ENCODE peak calls at places on chromosomes 2 and 18, in four cellular contexts. T is neural progenitor cell, F is heart right ventricle, D is hepatic stellate cell. P is an unnamed sample.

GRCh38 chr2:27407798-27408491 is 1.4 kb downstream of the PPM1G start:
- DNase-seq in T (peak), F (no peak), D (peak), P (no peak)

GRCh38 chr2:197711576-197711975 is 6.4 kb downstream of the MARS2 start:
- DNase-seq in T (no peak), F (no peak), D (no peak), P (no peak)

GRCh38 chr2:151363709-151364108 is 6.3 kb downstream of the TNFAIP6 start:
- DNase-seq in T (peak), F (no peak), D (no peak), P (peak)

GRCh38 chr2:138712212-138712979 is 67.8 kb downstream of the NXPH2 start:
- DNase-seq in T (no peak), F (no peak), D (no peak), P (peak)

GRCh38 chr2:170714156-170715061 is 728 bp upstream of the SP5 start:
- DNase-seq in T (peak), F (peak), D (no peak), P (no peak)

GRCh38 chr2:185628985-185629384 is 109.6 kb upstream of the FSIP2 start:
- DNase-seq in T (peak), F (no peak), D (no peak), P (no peak)

GRCh38 chr2:65228249-65228750 is 669 bp downstream of the ACTR2 start:
- DNase-seq in T (no peak), F (no peak), D (peak), P (peak)

GRCh38 chr2:219175928-219176817 is 552 bp downstream of the CNPPD1 start:
- DNase-seq in T (peak), F (peak), D (peak), P (peak)

GRCh38 chr2:104930739-104931138 is 76.8 kb downstream of the POU3F3 start:
- DNase-seq in T (no peak), F (no peak), D (no peak), P (no peak)

GRCh38 chr2:201697899-201698298 is 545 bp downstream of the MPP4 start:
- DNase-seq in T (no peak), F (no peak), D (peak), P (no peak)

GRCh38 chr18:22109535-22109934 is 59.9 kb upstream of the GATA6 start:
- DNase-seq in T (no peak), F (no peak), D (no peak), P (no peak)

GRCh38 chr2:181788883-181789555 is 102.5 kb upstream of the ITPRID2 start:
- DNase-seq in T (no peak), F (no peak), D (no peak), P (no peak)

GRCh38 chr2:179860255-179861026 is 971 bp downstream of the ZNF385B start:
- DNase-seq in T (peak), F (no peak), D (peak), P (no peak)

GRCh38 chr2:232458661-232459418 is 2.9 kb downstream of the ALPI start:
- DNase-seq in T (no peak), F (no peak), D (no peak), P (no peak)

GRCh38 chr2:106983305-106983704 is 97.3 kb upstream of the ST6GAL2 start:
- DNase-seq in T (no peak), F (no peak), D (no peak), P (no peak)

GRCh38 chr2:236366049-236366387 is 101.8 kb upstream of the ASB18 start:
- DNase-seq in T (no peak), F (no peak), D (no peak), P (no peak)